ENCODE peak calls at places on chromosomes 16 and 17, in four cellular contexts. I is progenitor cell of endocrine pancreas, M is heart left ventricle, S is AG04450. E is an unnamed sample.

GRCh38 chr16:4690946-4691665 is 2.3 kb upstream of the NUDT16L1 start:
- DNase-seq in I (no peak), M (peak), S (no peak), E (no peak)

GRCh38 chr17:14143678-14144077 is 74.4 kb downstream of the COX10 start:
- DNase-seq in I (no peak), M (no peak), S (no peak), E (no peak)

GRCh38 chr16:11032922-11033291 is 88.5 kb downstream of the CLEC16A start:
- DNase-seq in I (no peak), M (no peak), S (peak), E (no peak)

GRCh38 chr16:57887711-57888110 is 83.2 kb downstream of the CNGB1 start:
- DNase-seq in I (no peak), M (no peak), S (no peak), E (no peak)

GRCh38 chr16:78444-79145 is 570 bp downstream of the MPG start:
- DNase-seq in I (no peak), M (no peak), S (no peak), E (no peak)

GRCh38 chr16:64983226-64983625 is 138.6 kb downstream of the CDH11 start:
- DNase-seq in I (no peak), M (no peak), S (no peak), E (no peak)

GRCh38 chr17:27454089-27454488 is 2.2 kb upstream of the KSR1 start:
- DNase-seq in I (no peak), M (no peak), S (no peak), E (no peak)

GRCh38 chr16:28098171-28098958 is 34.9 kb upstream of the GSG1L start:
- DNase-seq in I (no peak), M (peak), S (no peak), E (peak)

GRCh38 chr16:57527027-57527426 is 9.3 kb downstream of the CCDC102A start:
- DNase-seq in I (no peak), M (no peak), S (no peak), E (no peak)

GRCh38 chr17:19237389-19238166 is 412 bp downstream of the EPN2 start:
- DNase-seq in I (peak), M (peak), S (no peak), E (peak)

GRCh38 chr16:22161999-22162657 is at the start of gene SDR42E2:
- DNase-seq in I (peak), M (no peak), S (no peak), E (peak)

GRCh38 chr16:30741461-30741914 is 6.7 kb upstream of the PHKG2 start:
- DNase-seq in I (no peak), M (no peak), S (peak), E (no peak)

GRCh38 chr16:74071996-74072559 is 224.5 kb upstream of the PSMD7 start:
- DNase-seq in I (no peak), M (no peak), S (no peak), E (no peak)

GRCh38 chr16:8552487-8553221 is 37.7 kb downstream of the TMEM114 start:
- DNase-seq in I (no peak), M (no peak), S (no peak), E (no peak)

GRCh38 chr17:35291802-35292201 is 48.9 kb downstream of the SLFN5 start:
- DNase-seq in I (no peak), M (no peak), S (no peak), E (no peak)

GRCh38 chr17:79891113-79891730 is 52.0 kb upstream of the CBX4 start:
- DNase-seq in I (no peak), M (no peak), S (no peak), E (no peak)

GRCh38 chr17:39174907-39175694 is 9.1 kb upstream of the ARL5C start:
- DNase-seq in I (peak), M (peak), S (no peak), E (peak)

GRCh38 chr17:63519972-63520882 is 2.9 kb upstream of the KCNH6 start:
- DNase-seq in I (no peak), M (peak), S (no peak), E (no peak)

GRCh38 chr17:32492648-32493289 is 6.0 kb downstream of the CDK5R1 start:
- DNase-seq in I (no peak), M (no peak), S (no peak), E (no peak)

GRCh38 chr16:3001316-3001715 is 11.4 kb upstream of the CLDN9 start:
- DNase-seq in I (no peak), M (no peak), S (no peak), E (no peak)

DNA sequence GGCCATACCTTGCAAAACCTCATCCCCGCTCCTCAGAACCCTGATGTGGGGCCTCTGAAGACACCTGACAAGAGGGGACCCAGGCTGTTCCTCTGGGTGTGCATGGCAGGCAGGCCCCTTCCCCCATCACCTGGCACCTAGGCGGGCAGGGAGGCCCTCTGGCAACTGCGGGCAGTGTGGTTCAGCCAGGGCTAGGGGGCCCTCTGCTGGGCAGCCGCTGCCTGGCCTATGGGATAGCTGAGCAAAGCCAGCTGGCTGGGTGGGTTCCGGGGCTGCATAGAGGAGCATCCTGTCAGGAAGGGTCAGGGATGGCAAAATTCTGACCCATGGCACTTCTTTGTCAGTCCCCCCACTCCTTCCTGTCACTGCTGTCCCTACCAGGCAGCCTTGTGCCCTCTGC is 228.7 kb upstream of the ASIC2 start:
- DNase-seq in I (peak), M (no peak), S (no peak), E (peak)
- TF ChIP-seq CTCF in I (peak), M (no peak), S (no peak), E (no peak)

GRCh38 chr16:21076186-21076883 is 74.3 kb downstream of the DNAH3 start:
- DNase-seq in I (no peak), M (no peak), S (no peak), E (no peak)

GRCh38 chr16:21071741-21072140 is 78.9 kb downstream of the DNAH3 start:
- DNase-seq in I (no peak), M (no peak), S (no peak), E (no peak)

GRCh38 chr16:21070564-21070963 is 80.1 kb downstream of the DNAH3 start:
- DNase-seq in I (no peak), M (no peak), S (no peak), E (no peak)

GRCh38 chr16:21072976-21073375 is 77.7 kb downstream of the DNAH3 start:
- DNase-seq in I (no peak), M (no peak), S (no peak), E (no peak)

GRCh38 chr16:21075252-21075651 is 75.4 kb downstream of the DNAH3 start:
- DNase-seq in I (no peak), M (no peak), S (no peak), E (no peak)
- TF ChIP-seq CTCF in I (no peak), M (no peak), S (no peak), E (no peak)

DNA sequence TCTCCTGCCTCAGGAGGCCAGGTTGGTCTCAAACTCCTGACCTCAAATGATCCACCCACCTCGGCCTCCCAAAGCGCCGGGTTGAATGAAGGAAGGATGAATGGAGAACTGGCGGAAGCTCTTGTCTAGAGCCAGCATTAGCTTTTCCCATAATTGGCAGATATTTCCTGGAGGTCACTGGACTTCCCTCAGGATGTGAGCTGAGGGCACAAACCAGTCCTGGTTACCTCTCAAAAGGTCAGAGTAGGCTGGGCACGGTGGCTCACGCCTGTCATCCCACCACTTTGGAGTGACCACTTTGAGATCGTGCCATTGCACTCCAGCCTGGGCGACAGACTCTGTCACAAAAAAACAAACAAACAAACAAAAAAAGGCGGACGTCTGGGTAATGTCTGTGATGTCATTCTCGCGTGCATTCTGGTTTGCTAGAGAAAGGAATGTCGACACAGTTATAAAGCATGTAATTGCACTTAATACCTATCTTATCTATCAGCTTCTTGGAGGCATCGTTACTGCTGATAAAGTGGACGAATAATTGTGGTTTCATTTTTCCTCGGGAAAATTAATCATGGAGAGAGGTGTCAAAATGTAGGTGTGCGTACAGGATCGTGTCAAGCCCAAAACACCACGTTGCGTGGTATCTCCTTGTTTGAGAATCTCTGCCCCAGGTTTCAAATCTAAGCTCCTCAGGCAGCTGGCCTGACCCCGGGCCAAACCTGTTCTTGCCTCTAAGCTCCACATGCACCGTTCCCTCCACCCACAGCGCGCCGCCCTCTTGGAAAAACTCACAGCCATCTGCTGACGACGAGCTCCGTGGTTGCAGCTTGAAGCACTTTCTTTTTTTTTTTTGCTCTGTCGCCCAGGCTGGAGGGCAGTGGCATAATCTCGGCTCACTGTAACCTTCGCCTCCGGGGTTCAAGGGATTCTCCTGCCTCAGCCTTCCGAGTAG is 6.4 kb upstream of the CRK start:
- DNase-seq in I (no peak), M (no peak), S (no peak), E (no peak)
- TF ChIP-seq CTCF in I (no peak), M (no peak), S (no peak), E (no peak)

DNA sequence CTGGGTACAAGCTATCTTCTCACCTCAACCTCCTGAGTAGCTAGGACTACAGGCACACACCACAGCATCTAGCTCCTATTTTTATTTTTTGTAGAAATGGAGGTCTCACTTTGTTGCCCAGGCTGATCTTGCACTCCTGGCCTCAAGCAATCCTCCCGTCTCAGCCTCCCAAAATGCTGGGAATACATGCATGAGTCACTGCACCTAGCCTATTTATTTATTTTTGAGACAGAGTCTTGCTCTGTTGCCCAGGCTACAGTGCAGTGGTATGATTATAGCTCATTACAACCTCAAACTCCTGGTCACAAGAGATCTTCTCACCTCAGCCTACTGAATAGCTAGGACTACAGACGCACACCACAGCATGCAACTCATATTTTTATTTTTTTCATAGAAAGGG is 40.1 kb upstream of the RGS9 start:
- DNase-seq in I (no peak), M (no peak), S (no peak), E (no peak)
- TF ChIP-seq CTCF in I (no peak), M (no peak), S (no peak), E (no peak)